ENCODE peak calls at places on chromosomes 2 and 18, in nine cellular contexts. T, L, U, S, H, X, K, Q and C are unnamed samples.

GRCh38 chr2:149597050-149598013 is 9.8 kb upstream of the MMADHC start:
- DNase-seq in K (peak), X (peak), U (peak), T (peak), Q (peak), L (peak), S (peak), H (peak), C (peak)

GRCh38 chr2:223314831-223315230 is 262.8 kb downstream of the KCNE4 start:
- DNase-seq in U (peak), K (no peak), T (no peak), Q (no peak), H (no peak), X (no peak), L (no peak), S (no peak), C (peak)

GRCh38 chr2:211132046-211132445 is 575.6 kb downstream of the CPS1 start:
- DNase-seq in X (no peak), T (peak), H (no peak), L (no peak), U (no peak), K (no peak), S (no peak), Q (no peak), C (no peak)

GRCh38 chr2:55431982-55432627 is 12.4 kb upstream of the CCDC88A start:
- DNase-seq in H (peak), S (peak), K (no peak), X (peak), L (peak), U (peak), T (peak), Q (no peak), C (peak)

GRCh38 chr2:43312751-43313641 is 86.6 kb upstream of the ZFP36L2 start:
- DNase-seq in H (no peak), L (peak), X (peak), T (peak), S (peak), U (peak), Q (no peak), K (no peak), C (peak)

GRCh38 chr2:224469374-224469964 is 67.6 kb upstream of the FAM124B start:
- DNase-seq in X (no peak), K (no peak), T (no peak), H (no peak), U (no peak), L (no peak), Q (no peak), S (no peak), C (no peak)

GRCh38 chr2:2229898-2230817 is 100.9 kb downstream of the MYT1L start:
- DNase-seq in K (no peak), S (no peak), X (no peak), Q (no peak), L (no peak), T (no peak), U (peak), H (peak), C (peak)

GRCh38 chr2:144194331-144195071 is 325.4 kb downstream of the ZEB2 start:
- DNase-seq in T (peak), U (no peak), S (no peak), X (peak), H (no peak), K (no peak), Q (no peak), L (no peak), C (no peak)

GRCh38 chr2:231680992-231681852 is 27.1 kb upstream of the PTMA start:
- DNase-seq in X (peak), T (peak), K (no peak), L (peak), Q (peak), H (peak), S (no peak), U (peak), C (no peak)

GRCh38 chr2:241773511-241774418 is 2.9 kb upstream of the GAL3ST2 start:
- DNase-seq in X (no peak), Q (no peak), T (no peak), S (no peak), H (no peak), K (no peak), L (no peak), U (no peak), C (no peak)

GRCh38 chr2:104658840-104659591 is 194.9 kb upstream of the POU3F3 start:
- DNase-seq in L (no peak), T (no peak), Q (no peak), U (no peak), K (no peak), S (no peak), H (peak), X (no peak), C (no peak)

GRCh38 chr18:49550621-49551020 is 11.2 kb upstream of the LIPG start:
- DNase-seq in T (no peak), L (no peak), X (no peak), Q (no peak), U (no peak), S (no peak), H (no peak), K (no peak), C (no peak)

GRCh38 chr2:95348609-95349567 is 51.7 kb downstream of the KCNIP3 start:
- DNase-seq in T (peak), H (no peak), X (peak), L (no peak), U (peak), S (no peak), Q (peak), K (no peak), C (no peak)

GRCh38 chr2:161004379-161004778 is 155.8 kb upstream of the TANK start:
- DNase-seq in U (peak), H (no peak), T (peak), X (peak), S (peak), L (peak), Q (no peak), K (no peak), C (peak)

GRCh38 chr2:29063646-29064372 is 10.5 kb downstream of the PCARE start:
- DNase-seq in K (no peak), X (peak), T (peak), H (peak), Q (no peak), L (no peak), U (no peak), S (no peak), C (peak)

GRCh38 chr18:9760641-9761040 is 52.5 kb downstream of the RAB31 start:
- DNase-seq in X (no peak), U (no peak), S (peak), L (no peak), Q (no peak), K (no peak), T (no peak), H (no peak), C (no peak)